ENCODE peak calls at places on chromosomes 5 and 9, in six cellular contexts. N is lower lobe of right lung, U is GM23248, D is breast epithelium, W is psoas muscle, Z is heart left ventricle. C is an unnamed sample.

GRCh38 chr5:122756263-122756911 is 18.5 kb upstream of the SNX2 start:
- DNase-seq in N (no peak), U (peak; percentile 85), D (no peak), W (no peak), Z (no peak), C (no peak)

GRCh38 chr5:153807796-153808195 is 230.9 kb downstream of the FAM114A2 start:
- DNase-seq in N (no peak), U (no peak), D (no peak), W (no peak), Z (no peak), C (no peak)

GRCh38 chr9:72305102-72305546 is 59.9 kb downstream of the ZFAND5 start:
- DNase-seq in N (peak; percentile 90), U (peak; percentile 92), D (peak; percentile 64), W (peak; percentile 56), Z (peak; percentile 79), C (peak; percentile 86)

GRCh38 chr9:77957652-77958051 is 74.0 kb downstream of the GNAQ start:
- DNase-seq in N (no peak), U (no peak), D (no peak), W (no peak), Z (no peak), C (no peak)

GRCh38 chr5:1059884-1060263 is 51.3 kb downstream of the NKD2 start:
- DNase-seq in N (no peak), U (no peak), D (no peak), W (peak; percentile 10), Z (no peak), C (peak; percentile 59)

GRCh38 chr5:57724836-57725235 is 242.2 kb upstream of the ACTBL2 start:
- DNase-seq in N (no peak), U (peak; percentile 72), D (no peak), W (no peak), Z (no peak), C (no peak)

GRCh38 chr9:26210338-26210851 is 532.2 kb upstream of the TUSC1 start:
- DNase-seq in N (no peak), U (peak; percentile 61), D (no peak), W (no peak), Z (no peak), C (no peak)

GRCh38 chr5:43603535-43604363 is 769 bp downstream of the NNT start:
- DNase-seq in N (peak; percentile 80), U (peak; percentile 74), D (peak; percentile 51), W (peak; percentile 83), Z (peak; percentile 91), C (peak; percentile 82)

GRCh38 chr5:107670028-107670926 is 460 bp downstream of the EFNA5 start:
- DNase-seq in N (peak; percentile 51), U (peak; percentile 43), D (no peak), W (peak; percentile 31), Z (peak; percentile 37), C (peak; percentile 31)

GRCh38 chr9:121744687-121745395 is 93.4 kb downstream of the DAB2IP start:
- DNase-seq in N (no peak), U (peak; percentile 66), D (no peak), W (no peak), Z (no peak), C (no peak)

GRCh38 chr5:163498886-163499285 is 6.5 kb upstream of the MAT2B start:
- DNase-seq in N (no peak), U (peak; percentile 40), D (no peak), W (no peak), Z (no peak), C (no peak)

GRCh38 chr5:81786509-81786908 is 35.6 kb upstream of the SSBP2 start:
- DNase-seq in N (no peak), U (no peak), D (peak; percentile 57), W (no peak), Z (no peak), C (no peak)

GRCh38 chr9:99490736-99491135 is 268.7 kb downstream of the SEC61B start:
- DNase-seq in N (no peak), U (peak; percentile 65), D (no peak), W (no peak), Z (no peak), C (no peak)

GRCh38 chr9:110189001-110189400 is 19.0 kb downstream of the C9orf152 start:
- DNase-seq in N (peak; percentile 84), U (no peak), D (peak; percentile 78), W (no peak), Z (no peak), C (peak; percentile 79)

GRCh38 chr9:123225374-123225813 is 43.0 kb downstream of the STRBP start:
- DNase-seq in N (no peak), U (peak; percentile 78), D (no peak), W (no peak), Z (no peak), C (no peak)

GRCh38 chr9:12775373-12775962 is 648 bp downstream of the LURAP1L start:
- DNase-seq in N (peak; percentile 42), U (peak; percentile 52), D (no peak), W (peak; percentile 13), Z (no peak), C (no peak)

DNA sequence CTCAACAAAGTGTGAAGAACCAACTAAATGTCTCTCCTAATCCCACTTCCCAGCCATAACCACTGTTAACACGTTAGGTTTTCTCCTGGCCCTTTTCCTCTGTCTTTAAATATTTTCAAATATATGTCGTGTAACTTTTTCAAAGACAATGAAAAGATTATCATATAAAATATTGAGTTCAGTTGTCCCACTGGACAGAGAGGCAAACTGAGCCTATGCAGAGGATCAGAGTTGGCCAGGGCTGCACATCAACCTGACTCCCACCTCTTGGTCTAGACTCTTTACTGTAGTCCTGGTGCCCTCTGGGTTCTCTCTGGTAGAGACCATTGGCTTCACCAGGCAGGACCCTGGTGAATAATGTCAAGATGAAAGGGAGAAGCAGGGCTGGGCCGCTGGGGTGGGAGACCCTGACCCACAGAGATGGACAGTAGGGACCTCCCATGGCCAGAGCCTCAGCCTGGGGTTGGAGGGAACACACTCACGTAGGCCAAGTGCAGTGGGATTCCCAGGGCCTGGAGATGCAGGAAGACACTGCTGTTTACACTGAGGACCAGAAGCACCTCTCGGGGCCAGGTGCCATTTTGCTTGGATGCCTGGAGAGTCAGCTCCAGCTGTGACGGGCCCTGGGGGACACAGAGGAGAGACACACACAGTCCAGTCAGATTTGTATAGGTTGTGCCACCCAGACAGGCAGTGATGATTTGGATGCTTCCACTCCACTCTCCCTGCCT is 25.1 kb downstream of the ENG start:
- DNase-seq in N (no peak), U (no peak), D (no peak), W (no peak), Z (no peak), C (no peak)
- H3K4me1 ChIP-seq in N (peaks cover 85% of the 10 kb centered on the region), U (peaks cover 31% of the 10 kb centered on the region), D (no peaks in the 10 kb centered on the region), W (peaks cover 38% of the 10 kb centered on the region), Z (peaks cover 12% of the 10 kb centered on the region), C (peaks cover 82% of the 10 kb centered on the region)

GRCh38 chr9:114131808-114132549 is 23.4 kb upstream of the COL27A1 start:
- DNase-seq in N (no peak), U (no peak), D (no peak), W (no peak), Z (no peak), C (no peak)

GRCh38 chr9:114137831-114138230 is 17.5 kb upstream of the COL27A1 start:
- DNase-seq in N (no peak), U (no peak), D (no peak), W (no peak), Z (no peak), C (no peak)

GRCh38 chr9:114138537-114138936 is 16.8 kb upstream of the COL27A1 start:
- DNase-seq in N (no peak), U (peak; percentile 13), D (no peak), W (peak; percentile 28), Z (no peak), C (no peak)

GRCh38 chr9:114132550-114132918 is 22.8 kb upstream of the COL27A1 start:
- DNase-seq in N (no peak), U (no peak), D (no peak), W (no peak), Z (no peak), C (no peak)

DNA sequence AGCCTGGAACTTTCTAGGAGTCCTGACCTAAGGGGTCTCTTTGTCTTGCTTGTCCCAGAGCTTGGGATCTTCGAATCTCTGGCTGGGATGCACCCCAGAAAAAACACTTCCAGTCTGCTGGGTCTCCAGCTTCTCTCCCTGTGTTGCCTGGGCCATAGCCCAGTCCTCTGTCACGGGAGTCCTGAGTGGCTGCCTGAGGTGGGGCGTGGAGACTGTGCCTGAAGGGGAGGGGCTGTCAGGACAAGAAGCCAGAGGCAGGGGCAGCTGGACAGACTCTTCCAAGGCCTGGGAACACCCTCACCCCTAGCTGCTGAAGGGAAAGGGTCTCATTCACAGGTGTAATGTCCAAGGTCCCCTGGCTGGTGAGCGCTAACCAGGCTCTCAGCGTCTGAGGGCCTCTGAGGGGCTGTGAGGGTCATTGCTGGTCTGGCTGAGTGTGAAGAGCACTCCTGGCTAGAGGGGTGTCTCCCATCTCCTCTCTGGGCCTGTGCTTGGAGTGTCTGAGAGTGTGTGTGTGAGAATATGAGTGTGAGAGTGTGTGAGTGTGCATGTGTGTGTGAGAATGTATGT is 20.4 kb upstream of the COL27A1 start:
- DNase-seq in N (no peak), U (no peak), D (no peak), W (no peak), Z (no peak), C (no peak)
- H3K36me3 ChIP-seq in N (no peaks in the 10 kb centered on the region), U (no peaks in the 10 kb centered on the region), D (no peaks in the 10 kb centered on the region), W (no peaks in the 10 kb centered on the region), Z (no peaks in the 10 kb centered on the region), C (no peaks in the 10 kb centered on the region)

DNA sequence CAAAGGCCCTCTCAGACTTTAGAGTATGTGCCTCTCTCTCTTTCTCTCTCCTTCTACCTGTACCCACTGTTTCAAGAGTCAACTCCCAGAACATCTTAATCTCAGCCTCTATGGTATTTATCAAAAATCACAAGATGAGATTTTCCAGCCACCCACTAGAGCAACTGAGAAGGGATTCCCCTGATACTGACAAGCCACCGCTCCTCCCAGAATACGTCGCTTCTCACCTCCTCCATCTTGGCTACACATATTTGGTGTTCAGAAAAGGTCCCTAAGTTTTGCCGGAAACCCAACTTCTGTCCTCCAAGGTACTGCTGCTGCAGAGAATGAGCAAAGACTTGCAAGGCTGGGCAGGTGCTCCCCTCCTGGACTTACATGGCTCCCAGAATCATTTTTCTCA is 6.1 kb downstream of the GARIN3 start:
- DNase-seq in N (no peak), U (no peak), D (no peak), W (no peak), Z (no peak), C (no peak)
- H3K27me3 ChIP-seq in N (no peaks in the 10 kb centered on the region), U (peaks cover 35% of the 10 kb centered on the region), D (no peaks in the 10 kb centered on the region), W (no peaks in the 10 kb centered on the region), Z (no peaks in the 10 kb centered on the region), C (no peaks in the 10 kb centered on the region)

GRCh38 chr5:68242743-68243142 is 27.2 kb downstream of the PIK3R1 start:
- DNase-seq in N (no peak), U (no peak), D (no peak), W (no peak), Z (no peak), C (no peak)

GRCh38 chr5:68243251-68243650 is 27.7 kb downstream of the PIK3R1 start:
- DNase-seq in N (no peak), U (no peak), D (no peak), W (no peak), Z (no peak), C (no peak)

GRCh38 chr5:68239485-68239884 is 23.9 kb downstream of the PIK3R1 start:
- DNase-seq in N (peak; percentile 74), U (peak; percentile 91), D (peak; percentile 69), W (peak; percentile 73), Z (peak; percentile 77), C (peak; percentile 84)

GRCh38 chr5:68240196-68240595 is 24.6 kb downstream of the PIK3R1 start:
- DNase-seq in N (no peak), U (no peak), D (no peak), W (no peak), Z (no peak), C (no peak)

DNA sequence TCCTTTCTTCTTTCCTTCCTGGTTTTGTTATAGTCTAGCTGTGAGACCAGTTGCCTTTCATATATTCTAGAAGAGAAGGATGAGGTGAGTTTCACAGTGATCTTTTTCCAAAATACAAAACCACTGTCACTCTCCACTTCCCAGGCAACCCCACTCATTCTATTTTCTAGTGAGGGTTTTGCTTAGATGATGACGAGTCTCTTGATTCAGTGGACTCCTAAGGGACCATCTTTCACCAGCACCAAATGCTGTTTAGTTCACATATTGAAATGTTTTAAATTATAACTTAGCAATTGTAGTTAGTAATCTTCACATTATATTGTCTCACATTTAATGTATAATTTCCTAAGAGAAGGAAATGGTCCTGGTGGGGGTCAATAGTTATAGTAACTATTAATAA is 25.2 kb downstream of the PIK3R1 start:
- DNase-seq in N (no peak), U (peak; percentile 32), D (no peak), W (no peak), Z (no peak), C (no peak)
- H3K4me1 ChIP-seq in N (peaks cover 87% of the 10 kb centered on the region), U (peaks cover 46% of the 10 kb centered on the region), D (peaks cover 8% of the 10 kb centered on the region), W (peaks cover 63% of the 10 kb centered on the region), Z (peaks cover 14% of the 10 kb centered on the region), C (peaks cover 22% of the 10 kb centered on the region)

C was measured in left lung.